ENCODE peak calls at places on chromosome 6, in five cellular contexts. J is psoas muscle, E is NB4, L is brain microvascular endothelial cell, G is WERI-Rb-1. F is an unnamed sample.

GRCh38 chr6:4693566-4693965 is 82.6 kb upstream of the CDYL start:
- DNase-seq in J (no peak), E (peak), L (no peak), G (no peak), F (no peak)

GRCh38 chr6:2931055-2931454 is 27.9 kb upstream of the SERPINB9 start:
- DNase-seq in J (no peak), E (no peak), L (no peak), G (peak), F (no peak)

GRCh38 chr6:16391451-16391912 is 153.1 kb downstream of the GMPR start:
- DNase-seq in J (no peak), E (no peak), L (no peak), G (no peak), F (no peak)

GRCh38 chr6:6319947-6320811 is at the start of gene F13A1:
- DNase-seq in J (peak), E (peak), L (no peak), G (no peak), F (no peak)

GRCh38 chr6:20211941-20212391 is 303 bp downstream of the MBOAT1 start:
- DNase-seq in J (no peak), E (no peak), L (no peak), G (peak), F (peak)

GRCh38 chr6:28988536-28989415 is 16.3 kb downstream of the ZNF311 start:
- DNase-seq in J (peak), E (peak), L (peak), G (no peak), F (peak)

GRCh38 chr6:148396926-148397325 is 54.3 kb downstream of the SASH1 start:
- DNase-seq in J (no peak), E (no peak), L (no peak), G (no peak), F (no peak)

GRCh38 chr6:67558985-67559384 is 1076.1 kb upstream of the ADGRB3 start:
- DNase-seq in J (no peak), E (no peak), L (peak), G (no peak), F (no peak)

GRCh38 chr6:92922216-92922806 is 497.0 kb downstream of the EPHA7 start:
- DNase-seq in J (no peak), E (no peak), L (no peak), G (no peak), F (peak)

GRCh38 chr6:17045581-17046322 is 56.1 kb upstream of the STMND1 start:
- DNase-seq in J (no peak), E (no peak), L (peak), G (no peak), F (no peak)

GRCh38 chr6:144811140-144811539 is 526.0 kb downstream of the UTRN start:
- DNase-seq in J (no peak), E (no peak), L (no peak), G (no peak), F (no peak)

GRCh38 chr6:97841763-97842162 is 558.7 kb upstream of the MMS22L start:
- DNase-seq in J (no peak), E (no peak), L (no peak), G (no peak), F (no peak)

GRCh38 chr6:79777713-79778579 is 146.8 kb downstream of the SH3BGRL2 start:
- DNase-seq in J (peak), E (peak), L (peak), G (peak), F (peak)

GRCh38 chr6:7238900-7239589 is 74.0 kb downstream of the SSR1 start:
- DNase-seq in J (peak), E (peak), L (peak), G (peak), F (peak)

GRCh38 chr6:131914234-131914633 is 36.9 kb downstream of the CCN2 start:
- DNase-seq in J (no peak), E (no peak), L (peak), G (no peak), F (no peak)

GRCh38 chr6:56866917-56867522 is 87.9 kb upstream of the BEND6 start:
- DNase-seq in J (no peak), E (no peak), L (peak), G (no peak), F (no peak)

GRCh38 chr6:161476711-161477110 is 202.8 kb upstream of the AGPAT4 start:
- DNase-seq in J (peak), E (no peak), L (no peak), G (no peak), F (no peak)

GRCh38 chr6:73329201-73329600 is 24.9 kb downstream of the DPPA5 start:
- DNase-seq in J (no peak), E (no peak), L (no peak), G (no peak), F (no peak)

GRCh38 chr6:128598561-128598960 is 78.2 kb upstream of the PTPRK start:
- DNase-seq in J (no peak), E (no peak), L (no peak), G (no peak), F (no peak)

GRCh38 chr6:41653642-41654432 is 15.6 kb downstream of the MDFI start:
- DNase-seq in J (no peak), E (no peak), L (no peak), G (no peak), F (no peak)

GRCh38 chr6:12419626-12420272 is 129.6 kb downstream of the EDN1 start:
- DNase-seq in J (no peak), E (no peak), L (no peak), G (no peak), F (no peak)

GRCh38 chr6:93418448-93419303 is 683 bp downstream of the EPHA7 start:
- DNase-seq in J (peak), E (no peak), L (peak), G (peak), F (peak)

GRCh38 chr6:152313542-152314482 is 323.4 kb downstream of the SYNE1 start:
- DNase-seq in J (no peak), E (no peak), L (peak), G (no peak), F (no peak)

GRCh38 chr6:23349521-23350147 is 776.4 kb upstream of the NRSN1 start:
- DNase-seq in J (no peak), E (no peak), L (peak), G (no peak), F (no peak)

DNA sequence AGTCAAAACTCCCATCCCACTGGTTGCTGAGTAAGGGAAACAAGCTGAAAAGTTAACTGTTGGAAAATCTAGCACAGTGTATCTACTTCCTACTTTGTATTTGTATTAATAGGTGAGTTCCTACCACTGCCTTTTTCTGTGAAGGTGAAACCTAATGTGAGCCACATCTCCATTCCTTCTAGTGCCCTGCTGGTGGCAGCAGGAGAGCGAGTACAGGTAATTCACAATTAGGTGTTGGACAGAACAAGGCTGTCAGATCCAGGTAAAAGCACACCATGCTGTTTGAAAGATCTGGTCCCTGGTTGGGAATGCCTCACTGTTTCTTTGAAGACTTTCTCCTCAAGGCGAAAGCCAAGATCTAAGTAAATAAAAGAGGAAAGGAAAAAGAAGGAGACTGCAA is 528.4 kb downstream of the PKHD1 start:
- DNase-seq in J (no peak), E (no peak), L (no peak), G (peak), F (no peak)
- TF ChIP-seq CTCF in J (no peak), E (no peak), L (no peak), G (peak), F (no peak)

GRCh38 chr6:63764318-63764916 is 128.8 kb downstream of the PHF3 start:
- DNase-seq in J (no peak), E (peak), L (no peak), G (no peak), F (no peak)

GRCh38 chr6:63757826-63758225 is 122.2 kb downstream of the PHF3 start:
- DNase-seq in J (no peak), E (no peak), L (no peak), G (no peak), F (no peak)

GRCh38 chr6:63760199-63760598 is 124.6 kb downstream of the PHF3 start:
- DNase-seq in J (no peak), E (no peak), L (no peak), G (no peak), F (no peak)

GRCh38 chr6:63759605-63760004 is 124.0 kb downstream of the PHF3 start:
- DNase-seq in J (no peak), E (no peak), L (no peak), G (no peak), F (no peak)
- TF ChIP-seq CTCF in J (no peak), E (no peak), L (no peak), G (no peak), F (no peak)

GRCh38 chr6:117167520-117168271 is 97.7 kb upstream of the VGLL2 start:
- DNase-seq in J (peak), E (peak), L (no peak), G (peak), F (no peak)
- TF ChIP-seq CTCF in J (no peak), E (peak), L (peak), G (peak), F (no peak)

GRCh38 chr6:101689695-101690094 is 296.2 kb downstream of the GRIK2 start:
- DNase-seq in J (no peak), E (no peak), L (no peak), G (no peak), F (no peak)

GRCh38 chr6:101683884-101684283 is 290.4 kb downstream of the GRIK2 start:
- DNase-seq in J (no peak), E (no peak), L (no peak), G (no peak), F (no peak)

GRCh38 chr6:101682937-101683336 is 289.4 kb downstream of the GRIK2 start:
- DNase-seq in J (no peak), E (no peak), L (no peak), G (no peak), F (no peak)

GRCh38 chr6:101689156-101689555 is 295.6 kb downstream of the GRIK2 start:
- DNase-seq in J (no peak), E (no peak), L (no peak), G (no peak), F (no peak)

GRCh38 chr6:101686653-101687052 is 293.1 kb downstream of the GRIK2 start:
- DNase-seq in J (no peak), E (no peak), L (no peak), G (no peak), F (no peak)
- TF ChIP-seq CTCF in J (no peak), E (no peak), L (no peak), G (no peak), F (no peak)

GRCh38 chr6:120058410-120058809 is 708.8 kb upstream of the MAN1A1 start:
- DNase-seq in J (no peak), E (no peak), L (no peak), G (no peak), F (no peak)

GRCh38 chr6:120055071-120055470 is 705.5 kb upstream of the MAN1A1 start:
- DNase-seq in J (no peak), E (no peak), L (no peak), G (no peak), F (peak)

DNA sequence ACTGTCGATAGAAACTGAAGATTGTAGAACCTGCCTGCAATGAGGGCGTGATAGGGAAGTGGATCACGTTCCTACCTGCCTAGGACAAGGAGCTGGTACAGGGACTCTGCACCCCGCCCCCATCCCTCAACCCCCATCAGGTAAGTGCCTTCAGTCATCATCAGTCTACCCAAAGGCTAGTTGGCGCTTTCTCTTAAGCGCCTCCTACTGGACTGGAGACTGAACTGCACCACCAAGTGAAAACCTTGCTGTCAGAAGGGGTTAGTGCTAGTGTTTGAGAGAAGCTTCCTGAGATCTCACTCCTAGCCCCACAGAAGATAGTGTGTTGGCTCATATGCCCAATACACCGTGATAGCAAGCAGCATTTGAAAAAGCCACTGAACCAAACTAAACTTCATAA is 706.5 kb upstream of the MAN1A1 start:
- DNase-seq in J (no peak), E (peak), L (no peak), G (no peak), F (no peak)
- TF ChIP-seq CTCF in J (no peak), E (peak), L (peak), G (peak), F (peak)

F was measured in glutamatergic neuron.